ENCODE peak calls at places on chromosomes 4 and X, in nine cellular contexts. One of them, this sample, is unnamed.
A peak's percentile ranks its signal among the peaks of the same experiment; 100 is the strongest.

GRCh38 chr4:99574530-99575314 is at the start of gene MTTP:
- DNase-seq in Ammon's horn: no peak
- DNase-seq in neural crest cell: no peak
- DNase-seq in NCI-H2029: no peak
- DNase-seq in RKO: no peak
- DNase-seq in GDM1: no peak
- DNase-seq in mammary epithelial cell: no peak
- DNase-seq in A549: no peak
- DNase-seq in renal cortical epithelial cell: peak; percentile 13
- DNase-seq in this sample: no peak

GRCh38 chr4:138290803-138291202 is 48.7 kb upstream of the SLC7A11 start:
- DNase-seq in Ammon's horn: no peak
- DNase-seq in neural crest cell: no peak
- DNase-seq in NCI-H2029: peak; percentile 11
- DNase-seq in RKO: no peak
- DNase-seq in GDM1: no peak
- DNase-seq in mammary epithelial cell: no peak
- DNase-seq in A549: no peak
- DNase-seq in renal cortical epithelial cell: peak; percentile 61
- DNase-seq in this sample: no peak

GRCh38 chr4:111960241-111960667 is 185.0 kb upstream of the FAM241A start:
- DNase-seq in Ammon's horn: no peak
- DNase-seq in neural crest cell: no peak
- DNase-seq in NCI-H2029: no peak
- DNase-seq in RKO: peak; percentile 6
- DNase-seq in GDM1: no peak
- DNase-seq in mammary epithelial cell: peak; percentile 17
- DNase-seq in A549: no peak
- DNase-seq in renal cortical epithelial cell: peak; percentile 29
- DNase-seq in this sample: no peak

GRCh38 chr4:179605196-179605595 is 2163.0 kb upstream of the AGA start:
- DNase-seq in Ammon's horn: no peak
- DNase-seq in neural crest cell: no peak
- DNase-seq in NCI-H2029: no peak
- DNase-seq in RKO: peak; percentile 20
- DNase-seq in GDM1: no peak
- DNase-seq in mammary epithelial cell: no peak
- DNase-seq in A549: no peak
- DNase-seq in renal cortical epithelial cell: no peak
- DNase-seq in this sample: no peak

GRCh38 chr4:95625020-95625419 is 76.2 kb upstream of the UNC5C start:
- DNase-seq in Ammon's horn: no peak
- DNase-seq in neural crest cell: no peak
- DNase-seq in NCI-H2029: no peak
- DNase-seq in RKO: no peak
- DNase-seq in GDM1: no peak
- DNase-seq in mammary epithelial cell: no peak
- DNase-seq in A549: no peak
- DNase-seq in renal cortical epithelial cell: no peak
- DNase-seq in this sample: no peak

GRCh38 chr4:94634266-94634665 is 123.5 kb upstream of the BMPR1B start:
- DNase-seq in Ammon's horn: no peak
- DNase-seq in neural crest cell: no peak
- DNase-seq in NCI-H2029: no peak
- DNase-seq in RKO: no peak
- DNase-seq in GDM1: no peak
- DNase-seq in mammary epithelial cell: no peak
- DNase-seq in A549: no peak
- DNase-seq in renal cortical epithelial cell: no peak
- DNase-seq in this sample: no peak

GRCh38 chr4:91058345-91058744 is 931.2 kb downstream of the CCSER1 start:
- DNase-seq in Ammon's horn: no peak
- DNase-seq in neural crest cell: no peak
- DNase-seq in NCI-H2029: no peak
- DNase-seq in RKO: no peak
- DNase-seq in GDM1: no peak
- DNase-seq in mammary epithelial cell: peak; percentile 81
- DNase-seq in A549: no peak
- DNase-seq in renal cortical epithelial cell: no peak
- DNase-seq in this sample: no peak

GRCh38 chr4:68599150-68599549 is 23.0 kb upstream of the UGT2B17 start:
- DNase-seq in Ammon's horn: no peak
- DNase-seq in neural crest cell: no peak
- DNase-seq in NCI-H2029: no peak
- DNase-seq in RKO: no peak
- DNase-seq in GDM1: no peak
- DNase-seq in mammary epithelial cell: peak; percentile 11
- DNase-seq in A549: no peak
- DNase-seq in renal cortical epithelial cell: peak; percentile 42
- DNase-seq in this sample: no peak

GRCh38 chr4:59455751-59456150 is 1744.4 kb upstream of the ADGRL3 start:
- DNase-seq in Ammon's horn: no peak
- DNase-seq in neural crest cell: no peak
- DNase-seq in NCI-H2029: no peak
- DNase-seq in RKO: peak; percentile 16
- DNase-seq in GDM1: no peak
- DNase-seq in mammary epithelial cell: no peak
- DNase-seq in A549: no peak
- DNase-seq in renal cortical epithelial cell: peak; percentile 32
- DNase-seq in this sample: no peak

GRCh38 chrX:17046478-17047097 is 100.1 kb downstream of the REPS2 start:
- DNase-seq in Ammon's horn: peak; percentile 79
- DNase-seq in neural crest cell: peak; percentile 60
- DNase-seq in NCI-H2029: peak; percentile 61
- DNase-seq in RKO: peak; percentile 80
- DNase-seq in GDM1: peak; percentile 60
- DNase-seq in mammary epithelial cell: peak; percentile 56
- DNase-seq in A549: peak; percentile 29
- DNase-seq in renal cortical epithelial cell: peak; percentile 61
- DNase-seq in this sample: peak; percentile 73

GRCh38 chr4:146121757-146122156 is 53.8 kb upstream of the LSM6 start:
- DNase-seq in Ammon's horn: no peak
- DNase-seq in neural crest cell: no peak
- DNase-seq in NCI-H2029: no peak
- DNase-seq in RKO: no peak
- DNase-seq in GDM1: no peak
- DNase-seq in mammary epithelial cell: no peak
- DNase-seq in A549: no peak
- DNase-seq in renal cortical epithelial cell: no peak
- DNase-seq in this sample: no peak

GRCh38 chrX:153803211-153804099 is 9.0 kb downstream of the SSR4 start:
- DNase-seq in Ammon's horn: no peak
- DNase-seq in neural crest cell: no peak
- DNase-seq in NCI-H2029: no peak
- DNase-seq in RKO: no peak
- DNase-seq in GDM1: no peak
- DNase-seq in mammary epithelial cell: no peak
- DNase-seq in A549: no peak
- DNase-seq in renal cortical epithelial cell: no peak
- DNase-seq in this sample: no peak

GRCh38 chr4:128468485-128468989 is 180.9 kb upstream of the PGRMC2 start:
- DNase-seq in Ammon's horn: peak; percentile 56
- DNase-seq in neural crest cell: no peak
- DNase-seq in NCI-H2029: peak; percentile 43
- DNase-seq in RKO: peak; percentile 92
- DNase-seq in GDM1: no peak
- DNase-seq in mammary epithelial cell: peak; percentile 54
- DNase-seq in A549: no peak
- DNase-seq in renal cortical epithelial cell: peak; percentile 96
- DNase-seq in this sample: no peak

GRCh38 chrX:50721771-50722521 is 92.0 kb downstream of the SHROOM4 start:
- DNase-seq in Ammon's horn: no peak
- DNase-seq in neural crest cell: no peak
- DNase-seq in NCI-H2029: no peak
- DNase-seq in RKO: no peak
- DNase-seq in GDM1: no peak
- DNase-seq in mammary epithelial cell: no peak
- DNase-seq in A549: no peak
- DNase-seq in renal cortical epithelial cell: no peak
- DNase-seq in this sample: no peak

GRCh38 chrX:13074297-13075262 is 30.2 kb upstream of the FAM9C start:
- DNase-seq in Ammon's horn: no peak
- DNase-seq in neural crest cell: no peak
- DNase-seq in NCI-H2029: no peak
- DNase-seq in RKO: no peak
- DNase-seq in GDM1: no peak
- DNase-seq in mammary epithelial cell: no peak
- DNase-seq in A549: no peak
- DNase-seq in renal cortical epithelial cell: no peak
- DNase-seq in this sample: no peak

GRCh38 chr4:76179398-76180318 is 31.5 kb upstream of the NUP54 start:
- DNase-seq in Ammon's horn: peak; percentile 95
- DNase-seq in neural crest cell: peak; percentile 83
- DNase-seq in NCI-H2029: peak; percentile 75
- DNase-seq in RKO: peak; percentile 85
- DNase-seq in GDM1: peak; percentile 72
- DNase-seq in mammary epithelial cell: peak; percentile 62
- DNase-seq in A549: peak; percentile 84
- DNase-seq in renal cortical epithelial cell: peak; percentile 71
- DNase-seq in this sample: peak; percentile 15

GRCh38 chr4:81811562-81812293 is 340.0 kb upstream of the RASGEF1B start:
- DNase-seq in Ammon's horn: no peak
- DNase-seq in neural crest cell: no peak
- DNase-seq in NCI-H2029: no peak
- DNase-seq in RKO: no peak
- DNase-seq in GDM1: no peak
- DNase-seq in mammary epithelial cell: no peak
- DNase-seq in A549: no peak
- DNase-seq in renal cortical epithelial cell: no peak
- DNase-seq in this sample: no peak

GRCh38 chr4:125313497-125313896 is 1.3 kb upstream of the FAT4 start:
- DNase-seq in Ammon's horn: peak; percentile 88
- DNase-seq in neural crest cell: peak; percentile 57
- DNase-seq in NCI-H2029: peak; percentile 39
- DNase-seq in RKO: peak; percentile 86
- DNase-seq in GDM1: peak; percentile 44
- DNase-seq in mammary epithelial cell: peak; percentile 72
- DNase-seq in A549: peak; percentile 26
- DNase-seq in renal cortical epithelial cell: peak; percentile 79
- DNase-seq in this sample: peak; percentile 60

This sample was measured in NCI-H526 treated with DMSO at 0.1 percent for 48 hours.